ENCODE peak calls at places on chromosomes 12 and 14, in five cellular contexts. One of them, this sample, is unnamed.

GRCh38 chr12:13101854-13102375 is 1.6 kb downstream of the GSG1 start:
- DNase-seq in fibroblast of the aortic adventitia: no peak
- DNase-seq in heart right ventricle: no peak
- DNase-seq in astrocyte of the cerebellum: no peak
- DNase-seq in kidney epithelial cell: no peak
- DNase-seq in this sample: peak; percentile 63

GRCh38 chr14:31122098-31122611 is 85.4 kb downstream of the HECTD1 start:
- DNase-seq in kidney epithelial cell: no peak
- DNase-seq in fibroblast of the aortic adventitia: no peak
- DNase-seq in astrocyte of the cerebellum: no peak
- DNase-seq in heart right ventricle: no peak
- DNase-seq in this sample: peak; percentile 59

GRCh38 chr12:26047401-26048226 is 77.2 kb downstream of the BHLHE41 start:
- DNase-seq in heart right ventricle: peak; percentile 11
- DNase-seq in astrocyte of the cerebellum: no peak
- DNase-seq in kidney epithelial cell: no peak
- DNase-seq in fibroblast of the aortic adventitia: no peak
- DNase-seq in this sample: no peak

GRCh38 chr14:50060871-50061663 is 55.3 kb downstream of the VCPKMT start:
- DNase-seq in heart right ventricle: peak; percentile 67
- DNase-seq in fibroblast of the aortic adventitia: peak; percentile 96
- DNase-seq in kidney epithelial cell: peak; percentile 82
- DNase-seq in astrocyte of the cerebellum: peak; percentile 80
- DNase-seq in this sample: peak; percentile 95

GRCh38 chr12:51836012-51836832 is 12.3 kb downstream of the FIGNL2 start:
- DNase-seq in astrocyte of the cerebellum: no peak
- DNase-seq in fibroblast of the aortic adventitia: no peak
- DNase-seq in heart right ventricle: no peak
- DNase-seq in kidney epithelial cell: no peak
- DNase-seq in this sample: no peak

GRCh38 chr14:32073537-32074189 is 3.4 kb upstream of the ARHGAP5 start:
- DNase-seq in kidney epithelial cell: peak; percentile 43
- DNase-seq in astrocyte of the cerebellum: peak; percentile 81
- DNase-seq in fibroblast of the aortic adventitia: peak; percentile 92
- DNase-seq in heart right ventricle: peak; percentile 73
- DNase-seq in this sample: peak; percentile 87

GRCh38 chr14:73773441-73774243 is 59.5 kb upstream of the PNMA1 start:
- DNase-seq in astrocyte of the cerebellum: no peak
- DNase-seq in fibroblast of the aortic adventitia: no peak
- DNase-seq in kidney epithelial cell: no peak
- DNase-seq in heart right ventricle: no peak
- DNase-seq in this sample: no peak

GRCh38 chr12:109685574-109686447 is 27.8 kb upstream of the FAM222A start:
- DNase-seq in kidney epithelial cell: no peak
- DNase-seq in heart right ventricle: no peak
- DNase-seq in astrocyte of the cerebellum: no peak
- DNase-seq in fibroblast of the aortic adventitia: no peak
- DNase-seq in this sample: no peak

GRCh38 chr14:73014105-73014504 is 12.8 kb downstream of the ZFYVE1 start:
- DNase-seq in fibroblast of the aortic adventitia: no peak
- DNase-seq in kidney epithelial cell: no peak
- DNase-seq in astrocyte of the cerebellum: peak; percentile 20
- DNase-seq in heart right ventricle: no peak
- DNase-seq in this sample: peak; percentile 29

GRCh38 chr12:130031041-130031440 is 127.2 kb upstream of the TMEM132D start:
- DNase-seq in heart right ventricle: no peak
- DNase-seq in astrocyte of the cerebellum: no peak
- DNase-seq in kidney epithelial cell: no peak
- DNase-seq in fibroblast of the aortic adventitia: no peak
- DNase-seq in this sample: no peak

GRCh38 chr14:75675265-75675960 is 14.4 kb downstream of the TTLL5 start:
- DNase-seq in heart right ventricle: no peak
- DNase-seq in astrocyte of the cerebellum: peak; percentile 22
- DNase-seq in fibroblast of the aortic adventitia: no peak
- DNase-seq in kidney epithelial cell: no peak
- DNase-seq in this sample: no peak

GRCh38 chr14:75456069-75457023 is 28.5 kb downstream of the JDP2 start:
- DNase-seq in heart right ventricle: no peak
- DNase-seq in astrocyte of the cerebellum: no peak
- DNase-seq in fibroblast of the aortic adventitia: no peak
- DNase-seq in kidney epithelial cell: no peak
- DNase-seq in this sample: no peak

GRCh38 chr12:3216097-3216496 is 138.9 kb downstream of the TSPAN9 start:
- DNase-seq in kidney epithelial cell: no peak
- DNase-seq in heart right ventricle: no peak
- DNase-seq in fibroblast of the aortic adventitia: no peak
- DNase-seq in astrocyte of the cerebellum: no peak
- DNase-seq in this sample: no peak

GRCh38 chr14:56333361-56334279 is 215.4 kb downstream of the PELI2 start:
- DNase-seq in heart right ventricle: no peak
- DNase-seq in astrocyte of the cerebellum: peak; percentile 33
- DNase-seq in fibroblast of the aortic adventitia: peak; percentile 75
- DNase-seq in kidney epithelial cell: peak; percentile 35
- DNase-seq in this sample: peak; percentile 87

GRCh38 chr12:126362490-126362889 is 1297.3 kb downstream of the AACS start:
- DNase-seq in astrocyte of the cerebellum: no peak
- DNase-seq in heart right ventricle: no peak
- DNase-seq in fibroblast of the aortic adventitia: no peak
- DNase-seq in kidney epithelial cell: no peak
- DNase-seq in this sample: no peak

GRCh38 chr14:70027785-70028428 is 148.7 kb downstream of the SMOC1 start:
- DNase-seq in fibroblast of the aortic adventitia: peak; percentile 44
- DNase-seq in heart right ventricle: peak; percentile 60
- DNase-seq in astrocyte of the cerebellum: no peak
- DNase-seq in kidney epithelial cell: no peak
- DNase-seq in this sample: peak; percentile 38

GRCh38 chr12:119668315-119668651 is 350 bp downstream of the PRKAB1 start:
- DNase-seq in fibroblast of the aortic adventitia: peak; percentile 24
- DNase-seq in astrocyte of the cerebellum: no peak
- DNase-seq in kidney epithelial cell: no peak
- DNase-seq in heart right ventricle: no peak
- DNase-seq in this sample: peak; percentile 22

GRCh38 chr14:22517117-22517720 is 71.8 kb downstream of the DAD1 start:
- DNase-seq in astrocyte of the cerebellum: no peak
- DNase-seq in fibroblast of the aortic adventitia: no peak
- DNase-seq in kidney epithelial cell: no peak
- DNase-seq in heart right ventricle: no peak
- DNase-seq in this sample: no peak

GRCh38 chr12:66423290-66423689 is 121.0 kb downstream of the HELB start:
- DNase-seq in fibroblast of the aortic adventitia: no peak
- DNase-seq in astrocyte of the cerebellum: no peak
- DNase-seq in kidney epithelial cell: no peak
- DNase-seq in heart right ventricle: no peak
- DNase-seq in this sample: peak; percentile 1

GRCh38 chr14:51534623-51535022 is 117.1 kb upstream of the FRMD6 start:
- DNase-seq in kidney epithelial cell: no peak
- DNase-seq in heart right ventricle: peak; percentile 16
- DNase-seq in fibroblast of the aortic adventitia: no peak
- DNase-seq in astrocyte of the cerebellum: no peak
- DNase-seq in this sample: no peak

GRCh38 chr14:69716483-69717187 is 50.3 kb upstream of the SRSF5 start:
- DNase-seq in fibroblast of the aortic adventitia: peak; percentile 91
- DNase-seq in kidney epithelial cell: peak; percentile 90
- DNase-seq in heart right ventricle: no peak
- DNase-seq in astrocyte of the cerebellum: peak; percentile 95
- DNase-seq in this sample: peak; percentile 85

GRCh38 chr12:18932715-18933114 is 194.8 kb downstream of the CAPZA3 start:
- DNase-seq in fibroblast of the aortic adventitia: peak; percentile 64
- DNase-seq in kidney epithelial cell: no peak
- DNase-seq in heart right ventricle: no peak
- DNase-seq in astrocyte of the cerebellum: no peak
- DNase-seq in this sample: peak; percentile 58

GRCh38 chr12:57456145-57456700 is 1.1 kb downstream of the INHBE start:
- DNase-seq in fibroblast of the aortic adventitia: peak; percentile 28
- DNase-seq in astrocyte of the cerebellum: no peak
- DNase-seq in kidney epithelial cell: no peak
- DNase-seq in heart right ventricle: no peak
- DNase-seq in this sample: peak; percentile 24

GRCh38 chr14:29233188-29233587 is 466.6 kb downstream of the FOXG1 start:
- DNase-seq in astrocyte of the cerebellum: no peak
- DNase-seq in fibroblast of the aortic adventitia: no peak
- DNase-seq in heart right ventricle: no peak
- DNase-seq in kidney epithelial cell: no peak
- DNase-seq in this sample: no peak

GRCh38 chr12:110345176-110345651 is 58.3 kb downstream of the ANAPC7 start:
- DNase-seq in fibroblast of the aortic adventitia: no peak
- DNase-seq in kidney epithelial cell: peak; percentile 28
- DNase-seq in heart right ventricle: no peak
- DNase-seq in astrocyte of the cerebellum: no peak
- DNase-seq in this sample: no peak

GRCh38 chr14:77516111-77516510 is 17.5 kb upstream of the ISM2 start:
- DNase-seq in kidney epithelial cell: no peak
- DNase-seq in fibroblast of the aortic adventitia: peak; percentile 25
- DNase-seq in astrocyte of the cerebellum: peak; percentile 4
- DNase-seq in heart right ventricle: no peak
- DNase-seq in this sample: no peak

GRCh38 chr12:105166736-105167135 is 59.2 kb downstream of the WASHC4 start:
- DNase-seq in astrocyte of the cerebellum: no peak
- DNase-seq in heart right ventricle: no peak
- DNase-seq in kidney epithelial cell: no peak
- DNase-seq in fibroblast of the aortic adventitia: peak; percentile 11
- DNase-seq in this sample: peak; percentile 66

GRCh38 chr12:110615171-110615570 is 1.2 kb downstream of the TCTN1 start:
- DNase-seq in fibroblast of the aortic adventitia: no peak
- DNase-seq in astrocyte of the cerebellum: no peak
- DNase-seq in heart right ventricle: no peak
- DNase-seq in kidney epithelial cell: no peak
- DNase-seq in this sample: no peak

GRCh38 chr12:94078138-94078723 is 70.1 kb upstream of the PLXNC1 start:
- DNase-seq in astrocyte of the cerebellum: no peak
- DNase-seq in kidney epithelial cell: no peak
- DNase-seq in heart right ventricle: no peak
- DNase-seq in fibroblast of the aortic adventitia: no peak
- DNase-seq in this sample: no peak

GRCh38 chr14:99330316-99331240 is 58.6 kb upstream of the BCL11B start:
- DNase-seq in fibroblast of the aortic adventitia: no peak
- DNase-seq in kidney epithelial cell: no peak
- DNase-seq in astrocyte of the cerebellum: no peak
- DNase-seq in heart right ventricle: no peak
- DNase-seq in this sample: no peak

GRCh38 chr14:99333841-99334240 is 61.8 kb upstream of the BCL11B start:
- DNase-seq in kidney epithelial cell: no peak
- DNase-seq in fibroblast of the aortic adventitia: no peak
- DNase-seq in heart right ventricle: no peak
- DNase-seq in astrocyte of the cerebellum: no peak
- DNase-seq in this sample: no peak

GRCh38 chr14:99333214-99333613 is 61.2 kb upstream of the BCL11B start:
- DNase-seq in fibroblast of the aortic adventitia: no peak
- DNase-seq in astrocyte of the cerebellum: no peak
- DNase-seq in heart right ventricle: no peak
- DNase-seq in kidney epithelial cell: no peak
- DNase-seq in this sample: no peak

GRCh38 chr14:99331796-99332195 is 59.8 kb upstream of the BCL11B start:
- DNase-seq in kidney epithelial cell: no peak
- DNase-seq in fibroblast of the aortic adventitia: no peak
- DNase-seq in heart right ventricle: no peak
- DNase-seq in astrocyte of the cerebellum: no peak
- DNase-seq in this sample: no peak

GRCh38 chr14:99334277-99334676 is 62.3 kb upstream of the BCL11B start:
- DNase-seq in kidney epithelial cell: no peak
- DNase-seq in heart right ventricle: no peak
- DNase-seq in astrocyte of the cerebellum: no peak
- DNase-seq in fibroblast of the aortic adventitia: no peak
- DNase-seq in this sample: no peak
- H3K4me3 ChIP-seq in kidney epithelial cell: no peak overlapping the region
- H3K4me3 ChIP-seq in heart right ventricle: no peak overlapping the region
- H3K4me3 ChIP-seq in astrocyte of the cerebellum: no peak overlapping the region
- H3K4me3 ChIP-seq in fibroblast of the aortic adventitia: no peak overlapping the region
- H3K4me3 ChIP-seq in this sample: no peak overlapping the region

DNA sequence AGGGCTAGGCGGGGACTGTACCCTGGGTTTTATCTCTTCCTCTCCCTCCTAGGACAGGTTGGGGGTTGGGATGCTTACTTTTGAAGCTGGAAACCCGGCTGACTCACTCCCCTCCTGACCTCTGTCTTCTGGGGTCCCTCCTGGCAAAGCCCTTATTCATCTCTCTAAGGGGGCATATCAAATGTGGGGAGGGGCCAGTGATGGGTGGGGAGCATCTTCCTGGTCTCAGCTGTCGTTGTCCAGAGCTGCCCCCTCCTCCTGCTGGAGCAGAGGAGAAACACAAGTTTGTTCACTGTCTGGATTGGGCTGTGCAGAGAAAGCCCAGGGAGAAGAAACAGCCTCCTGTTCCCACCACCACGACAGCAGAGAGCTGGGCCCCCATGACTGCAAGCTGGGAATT is 85.8 kb downstream of the TNFAIP2 start:
- DNase-seq in astrocyte of the cerebellum: no peak
- DNase-seq in kidney epithelial cell: no peak
- DNase-seq in heart right ventricle: no peak
- DNase-seq in fibroblast of the aortic adventitia: peak; percentile 31
- DNase-seq in this sample: no peak
- TF ChIP-seq CTCF in astrocyte of the cerebellum: no peak
- TF ChIP-seq CTCF in kidney epithelial cell: peak; percentile 6
- TF ChIP-seq CTCF in heart right ventricle: no peak
- TF ChIP-seq CTCF in fibroblast of the aortic adventitia: peak; percentile 43
- TF ChIP-seq CTCF in this sample: peak; percentile 24

DNA sequence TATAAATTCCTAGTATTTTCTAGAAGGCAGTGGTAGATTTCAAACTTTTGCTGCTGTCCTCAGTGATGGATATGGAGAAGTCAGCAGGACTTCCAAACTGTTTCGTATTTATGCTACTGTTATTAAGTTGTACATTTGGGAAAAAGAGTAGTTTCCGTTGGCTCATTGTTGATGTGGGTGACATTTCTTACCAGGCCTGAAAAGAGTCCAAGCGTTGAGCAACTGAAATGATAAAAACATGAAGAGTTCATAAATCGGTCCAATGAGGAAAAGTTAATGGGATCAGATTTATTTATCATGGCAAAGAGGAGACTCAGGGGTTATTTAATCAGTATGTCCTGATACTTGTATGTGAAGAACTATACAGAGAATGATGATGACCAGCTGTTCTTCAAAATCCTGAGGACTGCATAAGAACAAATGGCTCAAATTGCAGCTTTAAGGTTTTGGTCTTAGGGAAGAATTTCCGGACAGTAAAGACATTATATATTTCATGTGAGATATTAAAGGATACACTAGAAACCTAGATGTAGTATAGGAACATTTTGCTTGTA is 7.7 kb downstream of the VRK1 start:
- DNase-seq in heart right ventricle: no peak
- DNase-seq in kidney epithelial cell: no peak
- DNase-seq in astrocyte of the cerebellum: no peak
- DNase-seq in fibroblast of the aortic adventitia: no peak
- DNase-seq in this sample: peak; percentile 19
- H3K4me3 ChIP-seq in heart right ventricle: no peak overlapping the region
- H3K4me3 ChIP-seq in kidney epithelial cell: no peak overlapping the region
- H3K4me3 ChIP-seq in astrocyte of the cerebellum: no peak overlapping the region
- H3K4me3 ChIP-seq in fibroblast of the aortic adventitia: no peak overlapping the region
- H3K4me3 ChIP-seq in this sample: no peak overlapping the region

DNA sequence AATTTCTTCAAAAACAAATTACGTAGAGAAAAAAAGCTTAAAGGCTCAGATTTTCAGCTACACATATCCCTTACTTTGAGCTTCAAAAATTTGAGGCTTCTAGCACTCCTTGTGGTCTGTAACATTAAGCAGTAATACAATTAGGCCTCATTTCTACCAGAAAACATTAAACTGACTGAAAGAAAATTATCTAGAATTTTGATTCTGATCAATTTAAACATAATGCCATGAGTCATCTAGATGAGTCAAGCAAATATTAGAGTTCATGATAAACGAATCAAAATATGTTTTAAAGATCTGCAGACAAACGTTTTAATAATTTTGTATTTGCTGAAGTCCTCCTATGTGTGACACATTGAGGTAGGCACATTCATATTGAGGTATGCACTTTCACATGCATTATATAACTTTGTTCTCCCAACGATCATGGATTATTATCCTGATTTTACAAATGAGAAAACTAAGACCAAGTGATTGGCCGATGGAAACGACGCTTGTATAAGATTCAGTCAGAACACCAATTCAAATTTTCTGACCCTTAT is 4.3 kb downstream of the OSBPL8 start:
- DNase-seq in kidney epithelial cell: no peak
- DNase-seq in astrocyte of the cerebellum: no peak
- DNase-seq in fibroblast of the aortic adventitia: peak; percentile 19
- DNase-seq in heart right ventricle: no peak
- DNase-seq in this sample: peak; percentile 21
- TF ChIP-seq CTCF in kidney epithelial cell: no peak
- TF ChIP-seq CTCF in astrocyte of the cerebellum: no peak
- TF ChIP-seq CTCF in fibroblast of the aortic adventitia: peak; percentile 20
- TF ChIP-seq CTCF in heart right ventricle: no peak
- TF ChIP-seq CTCF in this sample: peak; percentile 8